ENCODE peak calls at places on chromosome 7, in ten cellular contexts. One of them, this sample, is unnamed. For H3K4me1, the result is how much of the 10 kb centered on the place peaks cover.

GRCh38 chr7:112129655-112130323 is 76.4 kb downstream of the DOCK4 start:
- DNase-seq in stomach: peak
- DNase-seq in A549: no peak
- DNase-seq in adrenal gland: no peak
- DNase-seq in upper lobe of left lung: no peak
- DNase-seq in body of pancreas: peak
- DNase-seq in spleen: no peak
- DNase-seq in ovary: no peak
- DNase-seq in sigmoid colon: no peak
- DNase-seq in thyroid gland: peak
- DNase-seq in this sample: peak

GRCh38 chr7:101162551-101163280 is 2.7 kb downstream of the VGF start:
- DNase-seq in stomach: no peak
- DNase-seq in A549: no peak
- DNase-seq in adrenal gland: no peak
- DNase-seq in upper lobe of left lung: peak
- DNase-seq in body of pancreas: peak
- DNase-seq in spleen: peak
- DNase-seq in ovary: peak
- DNase-seq in sigmoid colon: no peak
- DNase-seq in thyroid gland: peak
- DNase-seq in this sample: no peak

GRCh38 chr7:927031-927671 is 27.3 kb downstream of the ADAP1 start:
- DNase-seq in stomach: peak
- DNase-seq in A549: no peak
- DNase-seq in adrenal gland: no peak
- DNase-seq in upper lobe of left lung: peak
- DNase-seq in body of pancreas: peak
- DNase-seq in spleen: peak
- DNase-seq in ovary: no peak
- DNase-seq in sigmoid colon: peak
- DNase-seq in thyroid gland: peak
- DNase-seq in this sample: no peak

GRCh38 chr7:50812847-50813475 is 30.3 kb upstream of the GRB10 start:
- DNase-seq in stomach: peak
- DNase-seq in A549: peak
- DNase-seq in adrenal gland: peak
- DNase-seq in upper lobe of left lung: no peak
- DNase-seq in body of pancreas: peak
- DNase-seq in spleen: no peak
- DNase-seq in ovary: peak
- DNase-seq in sigmoid colon: peak
- DNase-seq in thyroid gland: peak
- DNase-seq in this sample: peak

GRCh38 chr7:116258734-116259133 is 48.4 kb downstream of the TES start:
- DNase-seq in stomach: no peak
- DNase-seq in A549: peak
- DNase-seq in adrenal gland: no peak
- DNase-seq in upper lobe of left lung: no peak
- DNase-seq in body of pancreas: peak
- DNase-seq in spleen: no peak
- DNase-seq in ovary: peak
- DNase-seq in sigmoid colon: no peak
- DNase-seq in thyroid gland: peak
- DNase-seq in this sample: no peak

GRCh38 chr7:120256719-120257118 is 16.3 kb upstream of the KCND2 start:
- DNase-seq in stomach: no peak
- DNase-seq in A549: no peak
- DNase-seq in adrenal gland: no peak
- DNase-seq in upper lobe of left lung: no peak
- DNase-seq in body of pancreas: no peak
- DNase-seq in spleen: no peak
- DNase-seq in ovary: no peak
- DNase-seq in sigmoid colon: no peak
- DNase-seq in thyroid gland: no peak
- DNase-seq in this sample: no peak

GRCh38 chr7:157276731-157277562 is 59.9 kb upstream of the DNAJB6 start:
- DNase-seq in stomach: no peak
- DNase-seq in A549: no peak
- DNase-seq in adrenal gland: peak
- DNase-seq in upper lobe of left lung: peak
- DNase-seq in body of pancreas: peak
- DNase-seq in spleen: peak
- DNase-seq in ovary: no peak
- DNase-seq in sigmoid colon: peak
- DNase-seq in thyroid gland: no peak
- DNase-seq in this sample: no peak

GRCh38 chr7:93161181-93161762 is 13.1 kb upstream of the SAMD9L start:
- DNase-seq in stomach: no peak
- DNase-seq in A549: no peak
- DNase-seq in adrenal gland: no peak
- DNase-seq in upper lobe of left lung: no peak
- DNase-seq in body of pancreas: no peak
- DNase-seq in spleen: no peak
- DNase-seq in ovary: no peak
- DNase-seq in sigmoid colon: no peak
- DNase-seq in thyroid gland: no peak
- DNase-seq in this sample: no peak

GRCh38 chr7:155796381-155797261 is 15.6 kb downstream of the SHH start:
- DNase-seq in stomach: peak
- DNase-seq in A549: peak
- DNase-seq in adrenal gland: peak
- DNase-seq in upper lobe of left lung: peak
- DNase-seq in body of pancreas: peak
- DNase-seq in spleen: peak
- DNase-seq in ovary: no peak
- DNase-seq in sigmoid colon: no peak
- DNase-seq in thyroid gland: peak
- DNase-seq in this sample: peak

GRCh38 chr7:71511361-71511807 is 379.4 kb downstream of the GALNT17 start:
- DNase-seq in stomach: no peak
- DNase-seq in A549: no peak
- DNase-seq in adrenal gland: no peak
- DNase-seq in upper lobe of left lung: no peak
- DNase-seq in body of pancreas: no peak
- DNase-seq in spleen: no peak
- DNase-seq in ovary: no peak
- DNase-seq in sigmoid colon: no peak
- DNase-seq in thyroid gland: no peak
- DNase-seq in this sample: no peak

GRCh38 chr7:25158962-25159361 is 33.9 kb upstream of the CYCS start:
- DNase-seq in stomach: no peak
- DNase-seq in A549: no peak
- DNase-seq in adrenal gland: no peak
- DNase-seq in upper lobe of left lung: no peak
- DNase-seq in body of pancreas: no peak
- DNase-seq in spleen: no peak
- DNase-seq in ovary: no peak
- DNase-seq in sigmoid colon: no peak
- DNase-seq in thyroid gland: no peak
- DNase-seq in this sample: no peak

GRCh38 chr7:55517191-55517633 is 55.1 kb downstream of the VOPP1 start:
- DNase-seq in stomach: no peak
- DNase-seq in A549: no peak
- DNase-seq in adrenal gland: no peak
- DNase-seq in upper lobe of left lung: no peak
- DNase-seq in body of pancreas: no peak
- DNase-seq in spleen: no peak
- DNase-seq in ovary: no peak
- DNase-seq in sigmoid colon: no peak
- DNase-seq in thyroid gland: no peak
- DNase-seq in this sample: no peak
- TF ChIP-seq POLR2A in stomach: no peak
- TF ChIP-seq POLR2A in A549: no peak
- TF ChIP-seq POLR2A in adrenal gland: no peak
- TF ChIP-seq POLR2A in upper lobe of left lung: no peak
- TF ChIP-seq POLR2A in body of pancreas: no peak
- TF ChIP-seq POLR2A in spleen: no peak
- TF ChIP-seq POLR2A in ovary: no peak
- TF ChIP-seq POLR2A in sigmoid colon: no peak
- TF ChIP-seq POLR2A in thyroid gland: no peak
- TF ChIP-seq POLR2A in this sample: no peak

GRCh38 chr7:94507962-94508361 is 1.6 kb upstream of the CASD1 start:
- DNase-seq in stomach: no peak
- DNase-seq in A549: no peak
- DNase-seq in adrenal gland: no peak
- DNase-seq in upper lobe of left lung: no peak
- DNase-seq in body of pancreas: no peak
- DNase-seq in spleen: no peak
- DNase-seq in ovary: no peak
- DNase-seq in sigmoid colon: no peak
- DNase-seq in thyroid gland: no peak
- DNase-seq in this sample: no peak

GRCh38 chr7:94509264-94509878 is at the start of gene CASD1:
- DNase-seq in stomach: peak
- DNase-seq in A549: peak
- DNase-seq in adrenal gland: peak
- DNase-seq in upper lobe of left lung: peak
- DNase-seq in body of pancreas: peak
- DNase-seq in spleen: no peak
- DNase-seq in ovary: peak
- DNase-seq in sigmoid colon: peak
- DNase-seq in thyroid gland: peak
- DNase-seq in this sample: peak

GRCh38 chr7:94510582-94511456 is 1.2 kb downstream of the CASD1 start:
- DNase-seq in stomach: peak
- DNase-seq in A549: peak
- DNase-seq in adrenal gland: peak
- DNase-seq in upper lobe of left lung: no peak
- DNase-seq in body of pancreas: peak
- DNase-seq in spleen: no peak
- DNase-seq in ovary: no peak
- DNase-seq in sigmoid colon: no peak
- DNase-seq in thyroid gland: peak
- DNase-seq in this sample: peak

GRCh38 chr7:94511763-94512162 is 2.2 kb downstream of the CASD1 start:
- DNase-seq in stomach: no peak
- DNase-seq in A549: no peak
- DNase-seq in adrenal gland: no peak
- DNase-seq in upper lobe of left lung: no peak
- DNase-seq in body of pancreas: no peak
- DNase-seq in spleen: no peak
- DNase-seq in ovary: no peak
- DNase-seq in sigmoid colon: no peak
- DNase-seq in thyroid gland: no peak
- DNase-seq in this sample: no peak

DNA sequence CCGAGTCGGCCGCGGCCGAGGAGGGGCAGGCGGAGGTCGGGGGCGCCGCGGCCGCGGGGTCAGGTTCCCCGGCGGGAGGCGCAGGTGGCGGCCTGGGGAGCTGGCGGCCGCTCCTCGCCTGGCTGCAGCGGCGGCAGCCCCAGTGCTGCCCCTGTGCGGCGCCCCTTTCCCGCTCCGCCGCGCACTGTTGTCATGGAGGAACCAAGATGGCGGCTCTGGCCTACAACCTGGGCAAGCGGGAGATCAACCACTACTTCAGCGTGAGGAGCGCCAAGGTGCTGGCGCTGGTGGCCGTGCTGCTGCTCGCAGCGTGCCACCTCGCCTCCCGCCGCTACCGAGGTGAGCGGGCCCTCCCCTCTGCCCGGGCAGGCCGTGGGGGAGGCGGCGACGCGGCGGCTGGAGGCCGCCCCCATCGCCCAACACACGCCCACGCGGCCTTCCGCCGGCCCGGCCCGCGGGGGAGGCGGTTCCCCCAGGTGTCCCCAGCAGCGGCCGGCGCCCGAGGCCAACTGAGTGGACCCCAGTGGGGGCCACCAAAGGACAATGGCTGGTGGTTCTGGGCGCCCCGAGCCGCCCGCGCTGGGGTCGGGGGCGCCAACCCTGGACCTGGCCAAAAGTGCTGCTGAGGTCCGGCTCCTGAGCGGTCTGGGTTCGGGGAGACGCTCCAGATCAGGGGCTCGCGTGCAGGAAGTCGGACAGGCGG is 421 bp downstream of the CASD1 start:
- DNase-seq in stomach: peak
- DNase-seq in A549: peak
- DNase-seq in adrenal gland: peak
- DNase-seq in upper lobe of left lung: peak
- DNase-seq in body of pancreas: peak
- DNase-seq in spleen: peak
- DNase-seq in ovary: peak
- DNase-seq in sigmoid colon: peak
- DNase-seq in thyroid gland: peak
- DNase-seq in this sample: peak
- H3K4me1 ChIP-seq in stomach: under half
- H3K4me1 ChIP-seq in A549: half or more
- H3K4me1 ChIP-seq in adrenal gland: under half
- H3K4me1 ChIP-seq in upper lobe of left lung: under half
- H3K4me1 ChIP-seq in body of pancreas: under half
- H3K4me1 ChIP-seq in spleen: under half
- H3K4me1 ChIP-seq in ovary: under half
- H3K4me1 ChIP-seq in sigmoid colon: under half
- H3K4me1 ChIP-seq in thyroid gland: under half
- H3K4me1 ChIP-seq in this sample: under half

DNA sequence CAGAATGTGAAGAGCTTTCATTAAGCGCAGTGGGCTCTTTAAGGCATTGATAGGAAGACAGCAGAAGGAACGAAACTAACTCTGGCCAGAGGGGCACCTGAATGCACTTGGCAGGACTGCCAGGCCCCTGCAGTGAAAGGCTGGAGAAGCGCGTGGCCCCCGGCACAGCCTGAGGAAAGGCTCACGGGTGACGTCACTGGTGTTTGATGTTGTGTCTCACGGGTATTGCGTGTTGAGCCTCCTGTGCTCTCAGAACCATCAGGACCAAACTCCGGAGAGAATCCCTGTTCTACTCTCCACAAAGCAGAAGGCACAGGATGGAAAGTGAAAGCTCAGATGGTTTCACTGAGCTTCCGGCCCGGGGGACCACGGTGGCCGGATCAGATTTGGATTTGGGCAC is 515.8 kb upstream of the FOXK1 start:
- DNase-seq in stomach: no peak
- DNase-seq in A549: no peak
- DNase-seq in adrenal gland: no peak
- DNase-seq in upper lobe of left lung: peak
- DNase-seq in body of pancreas: no peak
- DNase-seq in spleen: no peak
- DNase-seq in ovary: no peak
- DNase-seq in sigmoid colon: no peak
- DNase-seq in thyroid gland: no peak
- DNase-seq in this sample: no peak
- H3K4me3 ChIP-seq in stomach: no peak
- H3K4me3 ChIP-seq in A549: no peak
- H3K4me3 ChIP-seq in adrenal gland: no peak
- H3K4me3 ChIP-seq in upper lobe of left lung: no peak
- H3K4me3 ChIP-seq in body of pancreas: no peak
- H3K4me3 ChIP-seq in spleen: no peak
- H3K4me3 ChIP-seq in ovary: no peak
- H3K4me3 ChIP-seq in sigmoid colon: no peak
- H3K4me3 ChIP-seq in thyroid gland: no peak
- H3K4me3 ChIP-seq in this sample: no peak

DNA sequence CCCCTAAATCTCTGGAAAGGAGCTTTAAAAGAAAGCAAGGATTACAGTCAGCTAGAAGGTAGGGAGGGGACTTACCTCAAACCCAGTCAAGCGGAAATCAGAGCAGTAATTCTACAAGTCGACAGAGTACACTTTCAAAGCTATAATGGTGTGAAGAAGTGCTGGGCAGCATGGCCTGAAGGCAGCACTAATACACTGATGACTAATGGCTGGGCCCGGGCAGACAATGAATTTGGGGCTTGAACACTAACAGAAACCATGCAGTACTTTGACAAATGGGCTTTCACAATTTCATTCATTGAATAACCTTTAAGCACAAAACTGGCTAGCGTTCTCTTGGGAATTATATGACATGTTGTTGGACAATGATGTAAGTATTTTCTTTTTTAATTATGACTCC is 4.7 kb downstream of the GLI3 start:
- DNase-seq in stomach: no peak
- DNase-seq in A549: no peak
- DNase-seq in adrenal gland: no peak
- DNase-seq in upper lobe of left lung: no peak
- DNase-seq in body of pancreas: no peak
- DNase-seq in spleen: no peak
- DNase-seq in ovary: no peak
- DNase-seq in sigmoid colon: peak
- DNase-seq in thyroid gland: peak
- DNase-seq in this sample: peak
- TF ChIP-seq POLR2A in stomach: no peak
- TF ChIP-seq POLR2A in A549: no peak
- TF ChIP-seq POLR2A in adrenal gland: no peak
- TF ChIP-seq POLR2A in upper lobe of left lung: no peak
- TF ChIP-seq POLR2A in body of pancreas: no peak
- TF ChIP-seq POLR2A in spleen: no peak
- TF ChIP-seq POLR2A in ovary: no peak
- TF ChIP-seq POLR2A in sigmoid colon: no peak
- TF ChIP-seq POLR2A in thyroid gland: no peak
- TF ChIP-seq POLR2A in this sample: no peak